ENCODE peak calls at places on chromosomes 16 and 17, in four cellular contexts. T is choroid plexus epithelial cell, P is HFFc6, W is RWPE1. J is an unnamed sample.

GRCh38 chr16:83300326-83300725 is 507.5 kb upstream of the HSBP1 start:
- DNase-seq in T (no peak), P (no peak), W (no peak), J (no peak)

GRCh38 chr17:1638171-1638583 is 7.4 kb downstream of the SCARF1 start:
- DNase-seq in T (no peak), P (no peak), W (no peak), J (no peak)

GRCh38 chr16:80683646-80684045 is 120.8 kb downstream of the CDYL2 start:
- DNase-seq in T (no peak), P (no peak), W (no peak), J (no peak)

GRCh38 chr16:87855852-87856715 is 13.2 kb downstream of the SLC7A5 start:
- DNase-seq in T (peak; percentile 82), P (no peak), W (no peak), J (peak; percentile 72)

GRCh38 chr16:70700101-70701020 is 14.5 kb upstream of the MTSS2 start:
- DNase-seq in T (no peak), P (no peak), W (peak; percentile 89), J (no peak)

GRCh38 chr16:72099377-72099818 is 5.8 kb downstream of the DHX38 start:
- DNase-seq in T (peak; percentile 77), P (peak; percentile 37), W (peak; percentile 64), J (peak; percentile 68)

GRCh38 chr16:67499159-67499558 is 15.8 kb upstream of the AGRP start:
- DNase-seq in T (no peak), P (no peak), W (no peak), J (no peak)

GRCh38 chr16:77221482-77221881 is 22.3 kb downstream of the SYCE1L start:
- DNase-seq in T (no peak), P (no peak), W (no peak), J (no peak)

GRCh38 chr16:30541502-30542329 is 7.1 kb upstream of the ZNF747 start:
- DNase-seq in T (peak; percentile 44), P (peak; percentile 27), W (no peak), J (peak; percentile 52)

GRCh38 chr17:2904135-2904534 is 107.9 kb downstream of the RAP1GAP2 start:
- DNase-seq in T (no peak), P (peak; percentile 3), W (no peak), J (no peak)

GRCh38 chr17:30913955-30914354 is 7.8 kb upstream of the ADAP2 start:
- DNase-seq in T (no peak), P (no peak), W (no peak), J (no peak)

GRCh38 chr16:47732122-47732805 is 271.1 kb downstream of the PHKB start:
- DNase-seq in T (peak; percentile 93), P (peak; percentile 76), W (peak; percentile 56), J (peak; percentile 89)

GRCh38 chr17:57677301-57677700 is 67.8 kb downstream of the CCDC182 start:
- DNase-seq in T (no peak), P (no peak), W (no peak), J (no peak)

GRCh38 chr16:21599994-21600773 is 807 bp downstream of the METTL9 start:
- DNase-seq in T (peak; percentile 49), P (peak; percentile 26), W (peak; percentile 38), J (peak; percentile 57)

GRCh38 chr17:3603870-3604259 is 5.3 kb downstream of the TRPV1 start:
- DNase-seq in T (no peak), P (no peak), W (no peak), J (no peak)

GRCh38 chr17:78341559-78342437 is 18.1 kb downstream of the SOCS3 start:
- DNase-seq in T (peak; percentile 88), P (peak; percentile 68), W (peak; percentile 78), J (peak; percentile 88)

GRCh38 chr16:53768593-53768992 is 64.6 kb downstream of the FTO start:
- DNase-seq in T (peak; percentile 97), P (peak; percentile 93), W (peak; percentile 83), J (peak; percentile 89)

GRCh38 chr17:75326587-75326955 is 37.3 kb upstream of the SLC25A19 start:
- DNase-seq in T (no peak), P (no peak), W (no peak), J (no peak)

GRCh38 chr16:11868412-11868980 is 17.2 kb upstream of the RSL1D1 start:
- DNase-seq in T (no peak), P (no peak), W (no peak), J (no peak)

GRCh38 chr17:49993423-49994037 is 1.5 kb downstream of the DLX3 start:
- DNase-seq in T (no peak), P (no peak), W (no peak), J (peak; percentile 42)

GRCh38 chr17:40602445-40603443 is 37.5 kb upstream of the CCR7 start:
- DNase-seq in T (no peak), P (no peak), W (no peak), J (no peak)

GRCh38 chr16:74477226-74477625 is 55.9 kb upstream of the CLEC18B start:
- DNase-seq in T (no peak), P (no peak), W (no peak), J (no peak)

GRCh38 chr16:2022723-2023097 is 3.1 kb downstream of the NPW start:
- DNase-seq in T (peak; percentile 46), P (peak; percentile 47), W (peak; percentile 20), J (peak; percentile 64)

GRCh38 chr16:59754854-59755253 is 1020.7 kb upstream of the GOT2 start:
- DNase-seq in T (no peak), P (no peak), W (no peak), J (no peak)

GRCh38 chr16:15775209-15775608 is 81.6 kb downstream of the MYH11 start:
- DNase-seq in T (peak; percentile 46), P (peak; percentile 35), W (peak; percentile 48), J (peak; percentile 41)

GRCh38 chr16:6562985-6563384 is 769.7 kb upstream of the RBFOX1 start:
- DNase-seq in T (no peak), P (no peak), W (no peak), J (no peak)

GRCh38 chr16:4936181-4936990 is 562 bp downstream of the PPL start:
- DNase-seq in T (no peak), P (no peak), W (peak; percentile 49), J (no peak)

GRCh38 chr17:2749058-2749783 is at the start of gene CCDC92B:
- DNase-seq in T (no peak), P (no peak), W (no peak), J (no peak)

GRCh38 chr17:8681175-8681949 is 50.8 kb upstream of the MYH10 start:
- DNase-seq in T (peak; percentile 56), P (peak; percentile 20), W (no peak), J (no peak)

GRCh38 chr17:65627892-65628622 is 66.6 kb upstream of the AXIN2 start:
- DNase-seq in T (peak; percentile 71), P (peak; percentile 53), W (peak; percentile 25), J (peak; percentile 89)

GRCh38 chr17:4236456-4236855 is 27.3 kb downstream of the ANKFY1 start:
- DNase-seq in T (peak; percentile 34), P (no peak), W (no peak), J (peak; percentile 22)

GRCh38 chr17:35286120-35286781 is 43.4 kb downstream of the SLFN5 start:
- DNase-seq in T (peak; percentile 24), P (peak; percentile 2), W (no peak), J (no peak)

GRCh38 chr17:28141783-28142182 is 99.3 kb downstream of the NLK start:
- DNase-seq in T (no peak), P (no peak), W (no peak), J (no peak)

GRCh38 chr17:50205931-50206505 is 4.6 kb upstream of the COL1A1 start:
- DNase-seq in T (no peak), P (no peak), W (no peak), J (no peak)

GRCh38 chr16:30187971-30188561 is 4.7 kb downstream of the CORO1A start:
- DNase-seq in T (no peak), P (no peak), W (no peak), J (no peak)

GRCh38 chr17:41972571-41973411 is 6.2 kb downstream of the CNP start:
- DNase-seq in T (peak; percentile 56), P (no peak), W (no peak), J (no peak)

GRCh38 chr16:28915181-28915580 is 9.9 kb downstream of the RABEP2 start:
- DNase-seq in T (peak; percentile 54), P (peak; percentile 79), W (no peak), J (peak; percentile 78)

J was measured in ELR.